ENCODE peak calls at places on chromosomes 6 and 20, in eight cellular contexts. E, L, S, Z, A, F, O and G are unnamed samples.

GRCh38 chr20:58154106-58154505 is 74.3 kb downstream of the ANKRD60 start:
- DNase-seq in L (no peak), F (no peak), A (no peak), E (no peak), Z (no peak), O (no peak), S (no peak), G (no peak)

GRCh38 chr20:58481541-58482021 is 33.6 kb downstream of the APCDD1L start:
- DNase-seq in L (peak; percentile 61), E (peak; percentile 58), A (peak; percentile 69), F (peak; percentile 28), O (peak; percentile 61), S (no peak), Z (peak; percentile 6), G (peak; percentile 73)

GRCh38 chr6:3228791-3229565 is 1.5 kb upstream of the TUBB2B start:
- DNase-seq in E (peak; percentile 42), S (peak; percentile 43), F (no peak), O (no peak), Z (no peak), A (no peak), L (peak; percentile 74), G (peak; percentile 74)

GRCh38 chr6:128139519-128139918 is 238.7 kb upstream of the THEMIS start:
- DNase-seq in A (peak; percentile 41), F (peak; percentile 56), L (no peak), Z (no peak), E (no peak), S (peak; percentile 72), O (no peak), G (no peak)

GRCh38 chr20:63969851-63970713 is at the start of gene ZNF512B:
- DNase-seq in E (peak; percentile 64), A (peak; percentile 70), Z (peak; percentile 64), O (peak; percentile 65), L (peak; percentile 83), S (peak; percentile 50), F (peak; percentile 35), G (peak; percentile 83)

GRCh38 chr6:15871211-15871770 is 208.5 kb upstream of the DTNBP1 start:
- DNase-seq in F (no peak), Z (no peak), O (no peak), A (no peak), E (no peak), L (no peak), S (no peak), G (no peak)

GRCh38 chr6:33171096-33171888 is 21.0 kb downstream of the COL11A2 start:
- DNase-seq in S (no peak), Z (no peak), A (no peak), L (no peak), E (no peak), O (no peak), F (no peak), G (no peak)

GRCh38 chr6:6736753-6737654 is 148.5 kb downstream of the LY86 start:
- DNase-seq in O (peak; percentile 55), Z (no peak), L (no peak), S (no peak), A (peak; percentile 86), E (no peak), F (peak; percentile 26), G (no peak)

GRCh38 chr6:2688416-2689064 is 62.2 kb downstream of the MYLK4 start:
- DNase-seq in A (peak; percentile 88), L (no peak), E (no peak), F (peak; percentile 92), Z (no peak), O (peak; percentile 72), S (peak; percentile 92), G (no peak)

GRCh38 chr20:52152416-52152815 is 39.2 kb downstream of the ZFP64 start:
- DNase-seq in O (no peak), L (no peak), E (no peak), Z (no peak), A (no peak), S (no peak), F (no peak), G (no peak)

GRCh38 chr20:46709459-46710148 is at the start of gene SLC2A10:
- DNase-seq in E (no peak), Z (no peak), F (peak; percentile 47), A (peak; percentile 75), O (peak; percentile 75), S (peak; percentile 67), L (no peak), G (no peak)

GRCh38 chr20:24027229-24027628 is 38.6 kb upstream of the GGTLC1 start:
- DNase-seq in Z (peak; percentile 21), E (peak; percentile 68), S (no peak), O (no peak), F (no peak), L (peak; percentile 39), A (peak; percentile 76), G (peak; percentile 85)

GRCh38 chr6:87164004-87164403 is 8.6 kb downstream of the ZNF292 start:
- DNase-seq in O (no peak), L (no peak), A (no peak), S (no peak), E (no peak), Z (no peak), F (no peak), G (no peak)

GRCh38 chr20:41110930-41111577 is 26.3 kb upstream of the PLCG1 start:
- DNase-seq in Z (no peak), O (no peak), S (no peak), F (no peak), L (no peak), A (no peak), E (no peak), G (no peak)

GRCh38 chr20:14481863-14482262 is 144.5 kb upstream of the FLRT3 start:
- DNase-seq in F (peak; percentile 20), L (no peak), S (peak; percentile 58), O (peak; percentile 62), Z (no peak), E (no peak), A (peak; percentile 17), G (no peak)

GRCh38 chr6:122429328-122429727 is 29.9 kb downstream of the HSF2 start:
- DNase-seq in Z (no peak), L (no peak), O (no peak), F (no peak), A (peak; percentile 6), E (no peak), S (no peak), G (no peak)

GRCh38 chr6:151176941-151177760 is 62.6 kb upstream of the AKAP12 start:
- DNase-seq in E (no peak), A (no peak), O (peak; percentile 53), L (no peak), S (peak; percentile 49), Z (no peak), F (no peak), G (no peak)

GRCh38 chr6:136788069-136788902 is 4.0 kb downstream of the MAP3K5 start:
- DNase-seq in O (peak; percentile 89), E (no peak), S (peak; percentile 93), Z (no peak), L (peak; percentile 72), A (peak; percentile 81), F (peak; percentile 86), G (no peak)

GRCh38 chr6:41591122-41591521 is 44.9 kb downstream of the FOXP4 start:
- DNase-seq in F (no peak), Z (no peak), E (no peak), O (no peak), S (no peak), A (no peak), L (no peak), G (no peak)

GRCh38 chr6:163950159-163950558 is 535.6 kb downstream of the QKI start:
- DNase-seq in E (no peak), F (peak; percentile 59), Z (no peak), L (no peak), A (peak; percentile 21), S (peak; percentile 89), O (peak; percentile 58), G (no peak)

GRCh38 chr6:7761047-7761446 is 35.1 kb downstream of the BMP6 start:
- DNase-seq in E (no peak), O (peak; percentile 14), A (peak; percentile 39), F (peak; percentile 8), Z (no peak), S (peak; percentile 15), L (no peak), G (no peak)

GRCh38 chr6:73710470-73710869 is 14.5 kb downstream of the CD109 start:
- DNase-seq in A (peak; percentile 47), Z (no peak), E (no peak), L (no peak), S (peak; percentile 83), F (peak; percentile 68), O (peak; percentile 54), G (no peak)

GRCh38 chr6:151652338-151652737 is 155.1 kb upstream of the ESR1 start:
- DNase-seq in A (no peak), L (no peak), S (no peak), Z (no peak), F (no peak), E (no peak), O (no peak), G (no peak)

GRCh38 chr20:51665543-51666118 is 102.6 kb downstream of the ATP9A start:
- DNase-seq in F (no peak), L (no peak), A (no peak), Z (no peak), S (no peak), O (no peak), E (no peak), G (no peak)

GRCh38 chr20:9663423-9663822 is 149.0 kb downstream of the LAMP5 start:
- DNase-seq in S (no peak), L (no peak), A (no peak), E (no peak), F (no peak), O (no peak), Z (no peak), G (no peak)

GRCh38 chr6:170276369-170277057 is 14.4 kb downstream of the DLL1 start:
- DNase-seq in S (no peak), F (no peak), L (no peak), E (no peak), O (peak; percentile 30), Z (no peak), A (peak; percentile 76), G (no peak)

GRCh38 chr20:33803921-33804337 is 7.2 kb upstream of the CHMP4B start:
- DNase-seq in Z (no peak), L (peak; percentile 39), E (no peak), A (peak; percentile 85), S (peak; percentile 83), O (peak; percentile 76), F (peak; percentile 77), G (no peak)

GRCh38 chr6:16243055-16243454 is 4.7 kb downstream of the GMPR start:
- DNase-seq in L (no peak), O (peak; percentile 84), Z (no peak), E (no peak), F (peak; percentile 92), S (peak; percentile 92), A (peak; percentile 74), G (no peak)

GRCh38 chr6:111030008-111031006 is 48.5 kb downstream of the RPF2 start:
- DNase-seq in Z (no peak), E (no peak), O (no peak), F (no peak), A (peak; percentile 42), S (no peak), L (no peak), G (no peak)